ENCODE peak calls at places on chromosomes 3 and 15, in six cellular contexts. P is neural progenitor cell, F is mesenchymal stem cell, E is osteoblast, G is mammary epithelial cell, N is IMR-90. L is an unnamed sample.

GRCh38 chr15:27825023-27825422 is 274.1 kb downstream of the OCA2 start:
- DNase-seq in P (no peak), N (no peak), F (no peak), G (no peak), E (no peak), L (no peak)

GRCh38 chr3:76585794-76586392 is 454.0 kb upstream of the ROBO2 start:
- DNase-seq in G (no peak), P (peak), F (peak), N (peak), E (peak), L (peak)

GRCh38 chr3:6179761-6180160 is 681.2 kb upstream of the GRM7 start:
- DNase-seq in F (peak), P (no peak), N (no peak), G (no peak), E (no peak), L (no peak)

GRCh38 chr3:146134348-146135117 is 26.5 kb downstream of the PLOD2 start:
- DNase-seq in N (peak), F (no peak), G (no peak), P (no peak), E (no peak), L (no peak)

GRCh38 chr15:41994772-41995475 is 22.6 kb upstream of the EHD4 start:
- DNase-seq in E (peak), N (no peak), F (no peak), P (no peak), G (no peak), L (no peak)

GRCh38 chr15:90264649-90265048 is 823 bp upstream of the NGRN start:
- DNase-seq in P (no peak), E (peak), G (peak), F (no peak), N (no peak), L (peak)

GRCh38 chr15:34239151-34239761 is 14.4 kb downstream of the EMC4 start:
- DNase-seq in P (no peak), G (peak), F (peak), E (peak), N (peak), L (no peak)

GRCh38 chr3:132641837-132642538 is 17.6 kb downstream of the ACAD11 start:
- DNase-seq in E (peak), G (no peak), F (peak), N (peak), P (peak), L (peak)

GRCh38 chr3:119571230-119571629 is 8.1 kb upstream of the ADPRH start:
- DNase-seq in P (no peak), F (no peak), N (no peak), G (no peak), E (no peak), L (no peak)

GRCh38 chr3:119575507-119575906 is 3.8 kb upstream of the ADPRH start:
- DNase-seq in G (no peak), N (no peak), P (no peak), E (no peak), F (no peak), L (no peak)

GRCh38 chr3:119569156-119569555 is 9.7 kb upstream of the CD80 start:
- DNase-seq in N (no peak), F (no peak), G (no peak), E (no peak), P (no peak), L (no peak)

GRCh38 chr3:119570229-119570628 is 9.1 kb upstream of the ADPRH start:
- DNase-seq in E (no peak), G (no peak), N (no peak), P (no peak), F (no peak), L (no peak)

GRCh38 chr3:119571688-119572087 is 7.6 kb upstream of the ADPRH start:
- DNase-seq in G (no peak), F (no peak), E (no peak), P (no peak), N (no peak), L (no peak)
- H2AFZ ChIP-seq in G (no peak), F (no peak), E (no peak), P (peak), N (no peak), L (no peak)

GRCh38 chr3:188365978-188366698 is 212.2 kb downstream of the LPP start:
- DNase-seq in G (no peak), P (no peak), N (peak), F (peak), E (peak), L (no peak)
- H3K4me3 ChIP-seq in G (no peak), P (no peak), N (no peak), F (no peak), E (no peak), L (no peak)

GRCh38 chr3:179172546-179172945 is 24.4 kb downstream of the PIK3CA start:
- DNase-seq in P (no peak), N (no peak), F (no peak), G (no peak), E (no peak), L (no peak)

GRCh38 chr3:179174898-179175297 is 26.7 kb downstream of the PIK3CA start:
- DNase-seq in E (no peak), F (no peak), N (no peak), P (peak), G (no peak), L (peak)

GRCh38 chr3:179174316-179174715 is 26.2 kb downstream of the PIK3CA start:
- DNase-seq in E (no peak), N (no peak), P (no peak), G (no peak), F (no peak), L (peak)

GRCh38 chr3:179177611-179178010 is 29.5 kb downstream of the PIK3CA start:
- DNase-seq in N (no peak), P (no peak), G (no peak), E (no peak), F (no peak), L (no peak)

DNA sequence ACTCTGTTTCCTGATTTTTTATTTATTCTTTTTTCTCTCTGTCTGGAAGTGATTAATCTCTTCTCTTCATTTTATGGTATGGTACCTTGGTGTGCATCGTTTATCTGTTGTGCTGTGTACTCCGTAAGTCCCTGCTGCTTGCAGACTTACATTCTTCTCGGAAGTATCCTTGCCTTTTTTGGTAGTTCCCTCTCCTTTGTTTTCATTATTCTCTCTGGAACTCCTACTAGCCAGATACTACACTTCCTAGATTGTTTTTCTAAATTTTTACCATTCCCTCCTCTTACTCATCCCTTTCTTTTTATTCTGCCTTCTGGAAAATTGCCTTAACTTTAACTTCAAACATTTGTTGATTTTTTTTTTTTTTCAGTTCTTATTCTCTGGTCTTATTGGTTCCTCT is 27.2 kb downstream of the PIK3CA start:
- DNase-seq in N (peak), F (no peak), G (no peak), P (peak), E (peak), L (no peak)
- H3K27ac ChIP-seq in N (no peak), F (no peak), G (no peak), P (no peak), E (no peak), L (peak)

GRCh38 chr15:36407647-36408046 is 171.8 kb upstream of the CDIN1 start:
- DNase-seq in G (peak), N (peak), P (no peak), F (peak), E (peak), L (no peak)
- H2AFZ ChIP-seq in G (peak), N (peak), P (no peak), F (no peak), E (peak), L (no peak)